ENCODE peak calls at places on chromosomes 5 and 9, in ten cellular contexts. M, P, C, I, J, E, H, T, V and W are unnamed samples.

GRCh38 chr9:116355153-116355827 is 201.7 kb downstream of the PAPPA start:
- DNase-seq in H (no peak), V (no peak), C (no peak), T (no peak), M (no peak), I (no peak), P (no peak), E (no peak), J (no peak), W (no peak)

GRCh38 chr9:77457916-77458592 is 190.1 kb downstream of the GNA14 start:
- DNase-seq in V (no peak), P (peak; percentile 50), E (peak; percentile 75), M (no peak), C (peak; percentile 86), T (peak; percentile 69), I (peak; percentile 65), H (peak; percentile 73), J (peak; percentile 70), W (peak; percentile 51)

GRCh38 chr9:21171351-21171750 is 4.9 kb upstream of the IFNA21 start:
- DNase-seq in M (no peak), P (no peak), J (no peak), H (no peak), T (no peak), V (no peak), E (no peak), C (no peak), I (no peak), W (no peak)

GRCh38 chr5:55407059-55407684 is 99.4 kb downstream of the MTREX start:
- DNase-seq in T (no peak), I (peak; percentile 15), M (no peak), J (no peak), P (peak; percentile 40), V (no peak), C (peak; percentile 70), H (no peak), E (peak; percentile 63), W (no peak)

GRCh38 chr9:96436063-96436455 is 13.9 kb upstream of the HABP4 start:
- DNase-seq in C (no peak), I (no peak), M (no peak), J (no peak), E (no peak), V (no peak), P (no peak), T (no peak), H (no peak), W (no peak)

GRCh38 chr5:74309050-74309449 is 331.5 kb downstream of the ENC1 start:
- DNase-seq in I (no peak), T (no peak), V (no peak), J (no peak), M (no peak), H (no peak), P (no peak), E (peak; percentile 37), C (no peak), W (no peak)

GRCh38 chr5:152686931-152687330 is 281.9 kb upstream of the NMUR2 start:
- DNase-seq in E (no peak), M (no peak), T (no peak), V (no peak), H (no peak), J (no peak), I (no peak), P (no peak), C (no peak), W (no peak)

GRCh38 chr5:178768371-178769260 is 38.2 kb upstream of the ZNF354A start:
- DNase-seq in V (no peak), I (no peak), J (no peak), H (no peak), E (no peak), M (no peak), T (no peak), P (no peak), C (no peak), W (no peak)

GRCh38 chr9:110123364-110124095 is 84.4 kb downstream of the C9orf152 start:
- DNase-seq in V (peak; percentile 36), T (no peak), I (no peak), M (no peak), H (peak; percentile 53), J (no peak), P (peak; percentile 45), E (no peak), C (peak; percentile 74), W (no peak)

GRCh38 chr5:126462239-126463014 is 39.2 kb downstream of the GRAMD2B start:
- DNase-seq in H (no peak), M (no peak), I (no peak), V (no peak), E (no peak), P (no peak), C (peak; percentile 83), T (no peak), J (no peak), W (no peak)

GRCh38 chr5:96220610-96221390 is 212.2 kb downstream of the PCSK1 start:
- DNase-seq in E (no peak), P (no peak), J (no peak), I (no peak), H (no peak), V (no peak), C (peak; percentile 83), T (no peak), M (no peak), W (no peak)

GRCh38 chr9:135213566-135213965 is 126.1 kb downstream of the OLFM1 start:
- DNase-seq in P (no peak), T (peak; percentile 63), M (peak; percentile 26), V (no peak), J (no peak), I (no peak), H (no peak), C (no peak), E (no peak), W (no peak)

GRCh38 chr9:13173553-13173952 is 105.9 kb downstream of the MPDZ start:
- DNase-seq in I (no peak), J (no peak), C (no peak), M (no peak), E (no peak), H (no peak), P (no peak), T (no peak), V (no peak), W (no peak)

GRCh38 chr5:79511945-79512493 is 1.9 kb downstream of the HOMER1 start:
- DNase-seq in P (no peak), V (no peak), H (no peak), I (no peak), E (peak; percentile 1), J (no peak), C (peak; percentile 46), M (no peak), T (no peak), W (no peak)

GRCh38 chr5:79512692-79513518 is 1.0 kb downstream of the HOMER1 start:
- DNase-seq in T (peak; percentile 19), M (no peak), H (no peak), J (peak; percentile 27), V (no peak), C (peak; percentile 68), I (peak; percentile 18), E (peak; percentile 9), P (peak; percentile 11), W (no peak)

GRCh38 chr5:79508794-79509193 is 5.1 kb downstream of the HOMER1 start:
- DNase-seq in M (no peak), H (no peak), C (no peak), V (no peak), E (no peak), I (no peak), P (no peak), J (no peak), T (no peak), W (no peak)

GRCh38 chr5:79509244-79509880 is 4.6 kb downstream of the HOMER1 start:
- DNase-seq in C (no peak), T (no peak), V (no peak), I (no peak), H (no peak), P (no peak), J (no peak), M (no peak), E (no peak), W (no peak)

GRCh38 chr5:79510638-79511037 is 3.3 kb downstream of the HOMER1 start:
- DNase-seq in V (no peak), T (no peak), M (no peak), H (no peak), J (no peak), E (no peak), C (no peak), I (no peak), P (no peak), W (no peak)
- H3K4me3 ChIP-seq in V (no peak overlapping the region), T (no peak overlapping the region), M (no peak overlapping the region), H (no peak overlapping the region), J (peak overlapping the region; percentile 61), E (no peak overlapping the region), C (no peak overlapping the region), I (no peak overlapping the region), P (no peak overlapping the region), W (no peak overlapping the region)

GRCh38 chr5:109692852-109693251 is 3.1 kb downstream of the MAN2A1 start:
- DNase-seq in M (no peak), J (no peak), T (peak; percentile 14), H (no peak), E (no peak), I (no peak), C (no peak), P (no peak), V (no peak), W (no peak)
- H3K4me3 ChIP-seq in M (no peak overlapping the region), J (no peak overlapping the region), T (no peak overlapping the region), H (no peak overlapping the region), E (no peak overlapping the region), I (peak overlapping the region; percentile 61), C (no peak overlapping the region), P (no peak overlapping the region), V (peak overlapping the region; percentile 92), W (no peak overlapping the region)

DNA sequence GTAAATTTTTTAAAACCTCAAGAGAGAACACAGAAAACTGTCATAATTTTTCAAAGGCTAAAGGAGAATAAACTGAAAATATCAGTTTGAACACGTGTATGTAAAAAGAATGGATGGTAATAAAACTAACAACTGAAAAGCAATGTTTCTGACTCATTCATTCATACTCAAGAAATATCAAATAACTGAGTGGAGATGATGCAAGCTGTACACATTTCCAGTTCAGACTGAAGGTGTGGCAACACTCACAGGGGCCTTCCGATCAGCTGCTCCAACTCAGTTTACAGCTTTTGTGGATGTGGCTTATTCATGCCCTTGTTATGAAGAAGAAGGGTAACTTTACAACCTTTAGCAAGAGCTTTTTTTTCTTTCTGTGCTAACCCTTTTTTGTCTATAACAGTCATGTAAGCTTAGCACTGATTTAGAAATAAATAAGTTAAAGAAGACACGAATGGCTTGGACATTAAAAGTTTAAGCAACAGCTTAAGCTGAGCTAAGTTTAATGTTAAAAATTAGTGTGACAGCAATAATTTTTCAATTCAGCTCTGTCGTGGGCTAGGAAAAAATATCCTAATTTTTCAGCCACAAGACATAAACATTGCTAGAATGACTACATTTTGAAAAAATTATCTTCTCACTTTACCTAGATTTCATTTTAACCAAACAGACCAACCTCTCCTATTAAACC is 453.5 kb downstream of the RAB3C start:
- DNase-seq in E (peak; percentile 36), C (peak; percentile 96), H (peak; percentile 94), T (no peak), I (no peak), V (no peak), J (no peak), M (no peak), P (peak; percentile 91), W (no peak)
- H3K4me3 ChIP-seq in E (no peak overlapping the region), C (peak overlapping the region; percentile 58), H (no peak overlapping the region), T (no peak overlapping the region), I (peak overlapping the region; percentile 92), V (peak overlapping the region; percentile 44), J (no peak overlapping the region), M (peak overlapping the region; percentile 1), P (peak overlapping the region; percentile 88), W (peak overlapping the region; percentile 76)

DNA sequence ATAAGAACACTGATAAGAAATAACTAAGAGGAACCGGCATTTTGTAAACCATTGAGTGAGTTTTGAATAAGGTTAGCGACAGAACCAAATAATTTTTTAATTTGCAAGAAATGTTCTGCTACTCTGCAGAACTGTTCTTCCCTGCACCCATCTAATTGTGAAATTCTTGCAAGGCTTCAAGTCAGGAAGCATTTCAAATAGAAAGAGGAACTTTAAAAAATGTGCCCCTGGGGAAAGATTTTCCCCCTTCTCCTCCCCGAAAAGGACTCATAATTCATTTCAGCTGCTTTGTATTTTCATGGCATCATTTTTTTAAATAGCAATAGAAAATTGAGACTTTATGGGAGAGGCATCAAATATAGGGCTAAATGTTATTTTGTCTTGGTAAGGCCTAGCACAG is 180.9 kb upstream of the ANKRD55 start:
- DNase-seq in C (peak; percentile 92), I (no peak), T (no peak), H (peak; percentile 42), P (no peak), E (no peak), V (no peak), J (no peak), M (no peak), W (no peak)
- H3K4me3 ChIP-seq in C (no peak overlapping the region), I (no peak overlapping the region), T (no peak overlapping the region), H (no peak overlapping the region), P (no peak overlapping the region), E (no peak overlapping the region), V (no peak overlapping the region), J (no peak overlapping the region), M (no peak overlapping the region), W (no peak overlapping the region)